ENCODE peak calls at places on chromosomes 12 and 14, in five cellular contexts. G is pancreas, P is RWPE1, W is MM.1S, A is fibroblast of the aortic adventitia. T is an unnamed sample.
A peak's percentile ranks its signal among the peaks of the same experiment; 100 is the strongest.

GRCh38 chr14:101626331-101626730 is 65.0 kb downstream of the DIO3 start:
- DNase-seq in P (no peak), W (no peak), A (no peak), G (no peak), T (no peak)

GRCh38 chr12:119783787-119784186 is 93.3 kb downstream of the CIT start:
- DNase-seq in G (no peak), P (no peak), A (no peak), W (no peak), T (no peak)

GRCh38 chr14:70359076-70359424 is 433 bp downstream of the COX16 start:
- DNase-seq in W (no peak), P (no peak), G (no peak), A (no peak), T (peak; percentile 11)

GRCh38 chr12:130220361-130220760 is 58.1 kb downstream of the FZD10 start:
- DNase-seq in P (no peak), G (no peak), A (no peak), W (no peak), T (no peak)

GRCh38 chr14:35122696-35123387 is 490 bp downstream of the PRORP start:
- DNase-seq in A (peak; percentile 48), W (peak; percentile 11), P (peak; percentile 45), G (no peak), T (no peak)

GRCh38 chr12:53791735-53792326 is 40.1 kb upstream of the CISTR start:
- DNase-seq in W (peak; percentile 20), P (no peak), A (no peak), G (peak; percentile 61), T (peak; percentile 19)

GRCh38 chr14:52327374-52328226 is 13.5 kb downstream of the PTGER2 start:
- DNase-seq in G (no peak), W (no peak), A (no peak), P (no peak), T (no peak)

GRCh38 chr14:29348504-29348903 is 579.1 kb downstream of the PRKD1 start:
- DNase-seq in P (peak; percentile 2), G (no peak), A (peak; percentile 12), W (no peak), T (no peak)

GRCh38 chr12:53145383-53145782 is 35.1 kb upstream of the ZNF740 start:
- DNase-seq in A (peak; percentile 61), G (no peak), P (no peak), W (no peak), T (no peak)

GRCh38 chr12:120784804-120785203 is 59.2 kb downstream of the ACADS start:
- DNase-seq in A (no peak), G (no peak), W (no peak), P (no peak), T (no peak)

GRCh38 chr14:46571970-46572369 is 79.6 kb downstream of the RPL10L start:
- DNase-seq in P (peak; percentile 42), W (no peak), G (no peak), A (no peak), T (no peak)

GRCh38 chr12:88842314-88842713 is 262.0 kb upstream of the KITLG start:
- DNase-seq in G (no peak), P (no peak), W (no peak), A (no peak), T (no peak)

GRCh38 chr12:13523926-13524325 is 327.4 kb downstream of the EMP1 start:
- DNase-seq in A (no peak), W (no peak), G (no peak), P (no peak), T (no peak)

GRCh38 chr14:52267501-52268190 is at the start of gene PTGDR:
- DNase-seq in P (no peak), G (peak; percentile 53), A (peak; percentile 64), W (no peak), T (no peak)

GRCh38 chr14:95597784-95598204 is 62.9 kb downstream of the GLRX5 start:
- DNase-seq in A (peak; percentile 24), W (no peak), P (no peak), G (no peak), T (peak; percentile 41)

GRCh38 chr12:1551496-1551895 is 42.9 kb downstream of the FBXL14 start:
- DNase-seq in G (no peak), P (no peak), W (no peak), A (no peak), T (no peak)

GRCh38 chr12:27564612-27565213 is 40.7 kb downstream of the PPFIBP1 start:
- DNase-seq in A (no peak), G (no peak), W (no peak), P (no peak), T (no peak)
- TF ChIP-seq CTCF in A (no peak), G (no peak), W (no peak), P (no peak), T (no peak)

GRCh38 chr14:103886304-103887169 is 39.2 kb upstream of the PPP1R13B start:
- DNase-seq in W (no peak), P (no peak), G (no peak), A (no peak), T (no peak)
- TF ChIP-seq CTCF in W (no peak), P (no peak), G (no peak), A (no peak), T (no peak)

DNA sequence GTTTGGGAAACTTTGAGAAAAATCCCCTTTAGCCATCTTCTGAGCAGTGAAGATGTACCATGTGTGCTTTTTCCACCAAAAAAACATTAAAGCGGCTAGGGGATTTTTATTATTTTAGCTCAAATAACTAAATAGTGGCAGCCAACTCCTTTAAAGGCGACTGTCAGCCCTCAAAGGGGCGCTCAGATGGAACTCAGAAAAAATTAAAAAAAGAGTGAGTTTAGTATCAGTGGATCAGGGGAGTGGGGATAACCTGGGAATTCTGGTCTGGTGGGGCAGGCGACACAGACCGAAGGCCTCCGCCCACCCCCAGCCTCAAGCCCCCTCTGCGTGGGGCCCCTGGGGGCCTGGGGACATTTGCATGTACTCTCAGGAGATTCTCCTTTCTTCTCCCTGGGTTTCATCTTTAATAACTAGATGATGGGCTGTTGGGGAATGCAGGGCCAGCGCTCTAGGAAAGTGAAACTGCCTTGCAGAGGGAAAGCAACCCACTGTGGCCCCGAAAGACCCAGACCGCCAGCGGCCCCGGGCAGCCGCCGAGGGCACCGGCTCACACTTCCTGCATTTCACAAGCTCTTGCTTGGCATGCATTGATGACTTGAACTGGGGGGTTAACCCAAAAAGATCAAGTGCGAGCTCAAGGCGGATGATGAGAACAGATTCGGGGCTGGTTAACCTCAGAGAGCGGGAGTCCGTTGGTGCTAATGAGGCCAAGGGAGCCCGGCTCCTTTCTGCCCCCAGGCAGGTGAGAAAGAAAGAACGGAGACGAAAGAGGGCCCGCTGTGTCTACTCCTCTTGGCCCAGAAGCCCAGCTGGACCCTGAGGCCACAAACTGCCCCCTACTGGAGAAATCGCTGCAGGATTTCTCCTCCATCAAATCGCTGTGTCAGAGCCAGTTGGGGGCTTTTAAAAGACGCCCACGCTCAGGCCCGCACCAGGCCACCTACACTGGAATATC is 7.3 kb upstream of the BATF start:
- DNase-seq in A (peak; percentile 30), P (no peak), W (peak; percentile 12), G (no peak), T (peak; percentile 60)
- TF ChIP-seq CTCF in A (peak; percentile 51), P (no peak), W (no peak), G (no peak), T (no peak)

GRCh38 chr12:107081778-107082177 is 11.6 kb downstream of the CRY1 start:
- DNase-seq in P (no peak), A (no peak), G (no peak), W (no peak), T (no peak)

DNA sequence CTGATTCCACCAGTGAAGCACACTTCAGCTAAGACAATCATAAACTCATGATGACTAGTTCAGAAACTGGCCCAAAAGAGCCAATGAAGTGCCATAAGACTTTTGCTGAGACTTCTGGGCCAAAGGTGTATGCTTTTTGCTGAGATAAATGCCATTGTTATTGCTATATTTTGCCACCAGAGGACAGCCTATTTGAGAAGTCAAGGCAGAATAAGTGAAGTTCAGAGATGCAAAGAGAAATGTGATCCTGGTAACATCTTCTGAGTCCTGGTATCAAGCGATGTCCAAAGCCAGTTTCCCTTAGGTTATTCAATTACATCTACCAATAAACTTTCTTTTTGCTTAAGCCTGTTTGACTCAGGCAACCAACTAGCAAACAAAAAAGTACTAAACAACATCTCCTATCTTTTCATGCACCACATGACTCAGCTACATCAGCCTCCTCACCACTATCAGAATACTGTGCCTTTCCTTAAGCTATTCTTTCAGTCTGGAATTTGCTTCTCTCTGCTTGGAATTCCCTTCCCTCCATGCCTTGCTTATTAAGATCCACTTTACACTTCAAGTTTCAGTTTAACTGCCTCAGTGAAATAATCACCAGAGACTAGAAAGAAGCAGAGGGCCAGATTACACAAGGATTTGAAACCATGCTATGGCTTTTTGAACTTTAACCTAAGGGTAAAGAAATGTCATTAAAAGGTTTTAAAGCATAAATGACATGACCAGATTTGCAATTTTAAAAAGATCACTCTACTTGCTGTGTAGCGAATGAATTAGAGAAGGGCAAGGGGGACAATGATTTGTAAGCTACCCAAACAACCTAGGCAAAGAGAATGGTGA is 14.0 kb downstream of the CRY1 start:
- DNase-seq in G (no peak), W (peak; percentile 35), A (peak; percentile 57), P (no peak), T (no peak)
- TF ChIP-seq CTCF in G (peak; percentile 11), W (peak; percentile 59), A (peak; percentile 73), P (peak; percentile 29), T (peak; percentile 54)

DNA sequence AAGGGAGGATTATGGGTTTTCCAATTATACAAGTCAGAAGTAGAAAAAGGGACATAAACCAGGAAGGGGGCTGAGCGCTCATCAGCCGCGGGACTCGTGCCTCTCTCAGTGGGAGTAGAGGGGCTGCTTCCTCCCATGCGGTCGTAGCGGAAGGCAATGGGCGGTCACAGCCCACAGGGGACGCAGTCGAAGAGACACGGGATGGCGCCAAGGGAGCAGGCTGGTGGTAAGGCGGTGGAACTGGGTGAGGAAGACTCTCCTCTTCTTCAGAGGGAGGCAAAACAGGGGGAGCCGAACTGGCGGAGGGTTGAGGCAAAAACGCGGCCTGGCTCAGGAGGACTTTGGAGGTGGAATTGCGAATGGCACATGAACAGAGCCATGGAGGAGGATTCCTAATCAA is 677.7 kb downstream of the TMEM121 start:
- DNase-seq in G (no peak), P (no peak), A (no peak), W (no peak), T (no peak)
- TF ChIP-seq CTCF in G (no peak), P (no peak), A (no peak), W (no peak), T (no peak)

DNA sequence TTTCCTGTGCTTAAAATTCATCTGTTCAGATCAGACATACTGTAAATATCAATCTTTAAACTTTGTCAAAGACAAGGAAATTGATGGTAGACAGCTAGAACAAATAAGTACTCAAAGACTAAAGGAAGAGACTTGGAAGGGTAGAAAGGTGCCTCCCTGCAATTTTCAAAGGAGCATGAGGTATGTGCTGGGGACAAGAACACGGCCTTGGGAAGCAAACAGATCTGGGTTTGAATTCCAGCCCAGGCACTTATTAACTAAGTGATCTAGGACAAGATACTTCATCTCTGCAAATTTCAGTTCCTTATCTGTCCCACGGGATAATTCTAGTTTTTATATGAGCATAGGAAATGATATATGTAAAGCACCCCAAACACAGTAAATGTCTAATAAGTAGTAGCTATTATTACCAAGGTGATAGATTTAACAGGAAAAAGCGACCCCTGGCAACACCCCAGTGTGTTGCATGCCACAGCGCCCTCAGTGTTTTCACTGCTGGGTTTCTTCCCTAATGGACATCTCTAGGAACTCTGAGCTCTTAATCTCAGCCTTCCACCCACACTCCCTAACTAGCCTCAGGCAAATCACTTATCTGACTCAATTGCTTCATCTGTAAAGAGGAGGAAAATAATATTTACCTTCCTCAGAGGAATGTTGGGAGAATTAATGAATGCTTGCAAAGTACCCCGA is 44.7 kb upstream of the BMP4 start:
- DNase-seq in W (no peak), G (no peak), A (no peak), P (no peak), T (no peak)
- TF ChIP-seq CTCF in W (no peak), G (no peak), A (no peak), P (no peak), T (no peak)

T was measured in GM10248.